ENCODE peak calls at places on chromosomes 4 and X, in five cellular contexts. One of them, this sample, is unnamed.

GRCh38 chr4:21535901-21536300 is 412.7 kb downstream of the KCNIP4 start:
- DNase-seq in lower leg skin: no peak
- DNase-seq in activated T-cell treated with anti-CD3 and anti-CD28 coated beads, Interleukin-2, amount 50 U/mL, for 1 hour: no peak
- DNase-seq in IMR-90: no peak
- DNase-seq in neural progenitor cell: no peak
- DNase-seq in this sample: no peak

GRCh38 chrX:84156831-84157230 is 31.2 kb downstream of the RPS6KA6 start:
- DNase-seq in lower leg skin: no peak
- DNase-seq in activated T-cell treated with anti-CD3 and anti-CD28 coated beads, Interleukin-2, amount 50 U/mL, for 1 hour: no peak
- DNase-seq in IMR-90: no peak
- DNase-seq in neural progenitor cell: no peak
- DNase-seq in this sample: no peak

GRCh38 chrX:78555401-78555980 is 103.6 kb downstream of the RTL3 start:
- DNase-seq in lower leg skin: no peak
- DNase-seq in activated T-cell treated with anti-CD3 and anti-CD28 coated beads, Interleukin-2, amount 50 U/mL, for 1 hour: no peak
- DNase-seq in IMR-90: no peak
- DNase-seq in neural progenitor cell: no peak
- DNase-seq in this sample: no peak

GRCh38 chrX:55919367-55920221 is 202.0 kb downstream of the RRAGB start:
- DNase-seq in lower leg skin: no peak
- DNase-seq in activated T-cell treated with anti-CD3 and anti-CD28 coated beads, Interleukin-2, amount 50 U/mL, for 1 hour: no peak
- DNase-seq in IMR-90: no peak
- DNase-seq in neural progenitor cell: no peak
- DNase-seq in this sample: no peak

GRCh38 chr4:109648266-109648996 is 54.8 kb downstream of the CASP6 start:
- DNase-seq in lower leg skin: no peak
- DNase-seq in activated T-cell treated with anti-CD3 and anti-CD28 coated beads, Interleukin-2, amount 50 U/mL, for 1 hour: no peak
- DNase-seq in IMR-90: no peak
- DNase-seq in neural progenitor cell: no peak
- DNase-seq in this sample: no peak

GRCh38 chrX:136714626-136715599 is 65.8 kb downstream of the ARHGEF6 start:
- DNase-seq in lower leg skin: no peak
- DNase-seq in activated T-cell treated with anti-CD3 and anti-CD28 coated beads, Interleukin-2, amount 50 U/mL, for 1 hour: no peak
- DNase-seq in IMR-90: no peak
- DNase-seq in neural progenitor cell: no peak
- DNase-seq in this sample: no peak

GRCh38 chr4:79757580-79757979 is 315.4 kb downstream of the ANTXR2 start:
- DNase-seq in lower leg skin: no peak
- DNase-seq in activated T-cell treated with anti-CD3 and anti-CD28 coated beads, Interleukin-2, amount 50 U/mL, for 1 hour: no peak
- DNase-seq in IMR-90: no peak
- DNase-seq in neural progenitor cell: no peak
- DNase-seq in this sample: no peak

GRCh38 chr4:78529569-78530209 is 21.9 kb upstream of the ANXA3 start:
- DNase-seq in lower leg skin: no peak
- DNase-seq in activated T-cell treated with anti-CD3 and anti-CD28 coated beads, Interleukin-2, amount 50 U/mL, for 1 hour: no peak
- DNase-seq in IMR-90: peak
- DNase-seq in neural progenitor cell: no peak
- DNase-seq in this sample: no peak

GRCh38 chrX:153482376-153483015 is 12.1 kb upstream of the HAUS7 start:
- DNase-seq in lower leg skin: no peak
- DNase-seq in activated T-cell treated with anti-CD3 and anti-CD28 coated beads, Interleukin-2, amount 50 U/mL, for 1 hour: no peak
- DNase-seq in IMR-90: no peak
- DNase-seq in neural progenitor cell: no peak
- DNase-seq in this sample: no peak

GRCh38 chr4:40916880-40917279 is 167.1 kb downstream of the NSUN7 start:
- DNase-seq in lower leg skin: no peak
- DNase-seq in activated T-cell treated with anti-CD3 and anti-CD28 coated beads, Interleukin-2, amount 50 U/mL, for 1 hour: no peak
- DNase-seq in IMR-90: no peak
- DNase-seq in neural progenitor cell: peak
- DNase-seq in this sample: no peak

GRCh38 chrX:118523920-118524319 is 28.3 kb downstream of the DOCK11 start:
- DNase-seq in lower leg skin: no peak
- DNase-seq in activated T-cell treated with anti-CD3 and anti-CD28 coated beads, Interleukin-2, amount 50 U/mL, for 1 hour: peak
- DNase-seq in IMR-90: no peak
- DNase-seq in neural progenitor cell: no peak
- DNase-seq in this sample: peak

GRCh38 chr4:87097075-87097474 is 123.3 kb downstream of the KLHL8 start:
- DNase-seq in lower leg skin: no peak
- DNase-seq in activated T-cell treated with anti-CD3 and anti-CD28 coated beads, Interleukin-2, amount 50 U/mL, for 1 hour: no peak
- DNase-seq in IMR-90: no peak
- DNase-seq in neural progenitor cell: peak
- DNase-seq in this sample: no peak

GRCh38 chr4:152103181-152103901 is 342.5 kb upstream of the GATB start:
- DNase-seq in lower leg skin: no peak
- DNase-seq in activated T-cell treated with anti-CD3 and anti-CD28 coated beads, Interleukin-2, amount 50 U/mL, for 1 hour: no peak
- DNase-seq in IMR-90: no peak
- DNase-seq in neural progenitor cell: no peak
- DNase-seq in this sample: no peak

GRCh38 chr4:39480251-39480650 is 21.4 kb downstream of the LIAS start:
- DNase-seq in lower leg skin: no peak
- DNase-seq in activated T-cell treated with anti-CD3 and anti-CD28 coated beads, Interleukin-2, amount 50 U/mL, for 1 hour: no peak
- DNase-seq in IMR-90: no peak
- DNase-seq in neural progenitor cell: no peak
- DNase-seq in this sample: no peak